ENCODE peak calls at places on chromosomes 13 and 19, in six cellular contexts. K is cardiac muscle cell, B is mesendoderm, H is A673, W is astrocyte, M is neuronal stem cell. I is an unnamed sample. For H3K27me3, the result is how much of the 10 kb centered on the place peaks cover.

GRCh38 chr13:59681630-59682311 is 482.0 kb downstream of the DIAPH3 start:
- DNase-seq in K (no peak), W (no peak), M (no peak), B (no peak), H (no peak), I (no peak)

GRCh38 chr19:21328402-21328801 is 808 bp downstream of the ZNF708 start:
- DNase-seq in B (peak), H (peak), K (peak), M (peak), W (no peak), I (peak)

GRCh38 chr13:112619730-112620639 is 32.0 kb upstream of the TUBGCP3 start:
- DNase-seq in K (peak), H (peak), W (peak), B (peak), M (peak), I (peak)

GRCh38 chr19:43148233-43148632 is 38.1 kb downstream of the PSG5 start:
- DNase-seq in B (no peak), H (no peak), W (peak), M (no peak), K (no peak), I (no peak)

GRCh38 chr13:28728642-28729041 is 9.9 kb upstream of the SLC46A3 start:
- DNase-seq in H (no peak), M (no peak), B (no peak), K (peak), W (no peak), I (no peak)

GRCh38 chr13:110869805-110870706 is 44.8 kb downstream of the ANKRD10 start:
- DNase-seq in K (peak), H (peak), W (peak), M (no peak), B (peak), I (peak)

GRCh38 chr13:41973247-41973741 is 12.4 kb upstream of the VWA8 start:
- DNase-seq in M (no peak), H (no peak), B (peak), K (no peak), W (no peak), I (no peak)

GRCh38 chr13:80037505-80037888 is 303.4 kb downstream of the SPRY2 start:
- DNase-seq in K (no peak), B (no peak), H (no peak), M (no peak), W (peak), I (no peak)

GRCh38 chr13:111187879-111188643 is 73.0 kb downstream of the ARHGEF7 start:
- DNase-seq in K (peak), H (no peak), W (peak), B (peak), M (no peak), I (no peak)

GRCh38 chr19:51246153-51246552 is 4.7 kb upstream of the SIGLECL1 start:
- DNase-seq in K (no peak), W (no peak), M (no peak), H (no peak), B (no peak), I (no peak)

GRCh38 chr19:29495971-29496441 is 29.8 kb upstream of the VSTM2B start:
- DNase-seq in W (no peak), H (no peak), M (no peak), K (no peak), B (no peak), I (no peak)
- H3K27ac ChIP-seq in W (no peak), H (no peak), M (no peak), K (no peak), B (no peak), I (no peak)

DNA sequence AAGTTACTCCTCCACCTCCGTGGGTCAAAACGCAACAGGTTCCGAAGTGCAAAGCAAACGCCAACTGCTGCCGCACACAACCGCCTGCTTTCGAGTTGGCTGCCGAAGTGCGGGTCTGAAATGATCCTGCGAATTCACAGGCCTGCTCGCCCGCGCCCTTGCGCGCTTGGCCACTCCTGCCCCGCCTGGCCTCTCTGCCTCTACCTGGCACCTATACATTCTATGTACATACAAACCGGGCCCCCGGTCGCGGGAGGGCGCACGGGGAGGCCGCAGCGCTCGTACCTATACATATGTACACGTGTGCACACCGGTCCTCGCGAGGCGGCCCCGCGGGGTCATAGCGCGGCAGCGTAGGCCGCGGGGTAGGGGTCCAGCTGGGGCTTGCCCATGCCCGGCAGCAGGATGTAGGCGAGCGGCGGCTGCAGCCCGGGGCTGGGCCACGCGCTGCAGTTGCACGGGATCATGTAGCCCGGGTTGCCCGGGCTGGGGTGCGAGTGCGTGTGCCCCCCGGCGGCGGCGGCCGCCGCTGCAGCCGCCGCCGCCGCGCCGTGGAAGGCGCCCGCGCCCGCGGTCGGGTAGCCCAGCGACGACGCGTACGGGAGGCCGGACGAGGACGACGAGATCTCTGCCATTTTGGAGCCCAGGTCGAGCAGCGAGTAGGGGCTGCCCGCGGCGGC is 1.3 kb downstream of the SOX21 start:
- DNase-seq in K (no peak), B (peak), M (no peak), H (peak), W (no peak), I (no peak)
- H3K27me3 ChIP-seq in K (half or more), B (half or more), M (under half), H (half or more), W (half or more), I (under half)

DNA sequence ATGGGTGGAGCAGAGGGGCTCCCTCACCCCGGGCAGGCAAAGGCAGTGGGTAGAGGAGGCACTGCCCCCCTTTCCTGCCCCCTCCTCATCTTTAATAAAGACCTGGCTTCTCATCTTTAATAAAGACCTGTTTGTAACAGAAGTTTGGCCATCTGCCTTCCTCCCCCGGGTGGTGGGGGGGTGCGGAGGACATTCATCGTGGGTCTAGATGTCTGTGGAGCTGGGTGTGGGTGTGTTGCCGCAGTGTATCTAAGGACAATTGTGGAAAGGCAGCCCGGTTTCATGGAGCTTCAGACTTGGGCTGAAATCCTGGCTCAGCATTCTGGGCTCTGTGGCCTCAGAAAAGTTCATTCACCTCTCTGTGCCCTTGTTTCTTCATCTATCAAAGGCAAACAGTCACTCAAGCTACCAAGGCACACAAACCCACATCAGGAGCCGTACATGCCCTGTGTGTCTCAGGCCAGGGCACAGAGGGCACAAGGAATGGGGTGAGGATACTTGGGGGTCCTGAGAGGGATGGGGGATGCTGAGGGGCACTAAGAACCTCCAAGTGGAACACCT is 8.8 kb upstream of the SWSAP1 start:
- DNase-seq in W (no peak), B (no peak), M (no peak), K (no peak), H (no peak), I (peak)
- H3K4me3 ChIP-seq in W (no peak), B (no peak), M (no peak), K (no peak), H (no peak), I (no peak)

GRCh38 chr19:19234220-19234816 is 22.6 kb downstream of the NCAN start:
- DNase-seq in H (no peak), W (no peak), B (no peak), K (no peak), M (no peak), I (no peak)
- H3K27ac ChIP-seq in H (no peak), W (no peak), B (no peak), K (no peak), M (no peak), I (no peak)

DNA sequence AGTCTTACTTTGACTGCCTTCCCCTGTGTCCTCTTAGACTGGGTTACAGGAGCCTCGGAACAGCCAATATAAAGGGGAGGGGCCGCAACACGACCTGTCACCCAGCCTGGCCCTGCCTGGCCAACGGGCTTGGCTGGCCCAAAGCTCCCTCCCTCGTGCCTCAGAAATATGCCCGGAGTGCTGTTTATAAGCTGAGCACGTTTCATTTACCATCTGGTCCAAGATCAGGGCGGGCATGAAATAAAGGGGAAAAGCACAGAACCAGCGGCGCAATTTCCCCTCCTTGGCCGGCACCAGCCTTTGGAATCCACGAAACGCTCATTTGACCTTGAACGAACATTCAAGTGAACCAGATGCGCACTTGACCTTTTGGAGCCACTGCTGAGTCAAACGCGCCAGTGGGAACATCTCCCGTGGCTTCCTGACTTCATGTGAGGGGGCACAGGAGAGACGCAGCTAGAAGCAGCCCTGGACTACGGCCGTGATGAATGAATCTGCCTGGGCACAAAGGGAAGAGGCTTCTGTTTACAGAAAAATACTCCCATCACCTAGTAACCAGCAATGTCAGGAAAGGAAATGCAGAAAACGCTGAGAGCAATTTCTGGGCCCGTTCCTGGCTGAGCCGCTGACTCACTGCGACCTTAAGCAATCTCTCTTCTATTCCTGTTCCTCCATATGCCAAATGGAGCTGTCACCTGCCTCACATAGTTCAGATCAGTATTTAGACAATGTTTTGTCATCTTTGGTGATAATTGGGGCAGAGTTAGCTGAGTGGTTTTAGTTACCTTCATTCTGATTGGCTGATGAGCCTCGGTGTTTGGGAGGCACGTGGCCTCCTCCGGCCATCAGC is 53.3 kb downstream of the RFX2 start:
- DNase-seq in K (no peak), W (peak), B (peak), M (no peak), H (peak), I (peak)
- H3K27me3 ChIP-seq in K (under half), W (under half), B (under half), M (under half), H (under half), I (under half)

DNA sequence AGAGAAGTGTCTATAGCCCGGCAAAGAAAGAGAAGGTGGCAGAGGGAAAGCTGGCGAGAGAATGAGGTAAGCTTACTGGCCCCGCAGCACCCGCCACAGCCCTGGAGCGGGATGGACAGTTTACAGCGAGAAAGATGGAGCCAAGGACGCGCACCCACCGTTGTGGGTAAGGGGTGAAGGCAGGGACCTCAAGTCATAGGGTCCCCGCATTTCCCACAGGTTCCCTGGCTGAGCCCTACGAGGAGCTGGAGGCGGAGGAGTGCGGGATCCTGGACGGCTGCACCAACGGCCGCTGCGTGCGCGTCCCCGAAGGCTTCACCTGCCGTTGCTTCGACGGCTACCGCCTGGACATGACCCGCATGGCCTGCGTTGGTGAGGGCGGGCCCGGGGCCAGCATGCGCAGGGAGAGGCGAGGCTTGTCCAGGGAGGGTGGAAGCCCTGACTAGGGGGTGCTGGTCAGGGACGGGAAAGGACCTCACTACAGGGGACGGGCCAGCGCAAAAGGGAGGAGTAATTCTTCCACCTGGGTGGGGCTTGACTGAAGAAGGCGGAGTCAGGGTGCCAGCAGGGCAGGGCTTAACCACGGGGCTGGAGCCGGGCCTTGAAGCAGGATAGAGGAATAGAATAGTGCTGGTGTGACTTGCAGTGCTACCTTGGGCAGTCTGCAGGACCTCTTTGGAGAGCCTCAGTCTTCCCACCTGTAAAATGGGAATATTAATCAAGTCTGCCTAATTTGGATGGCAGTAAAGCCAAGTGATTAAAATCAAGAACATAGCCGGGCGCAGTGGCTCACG is 26.5 kb downstream of the LTBP4 start:
- DNase-seq in B (no peak), W (no peak), H (no peak), K (no peak), M (no peak), I (no peak)
- H3K4me3 ChIP-seq in B (no peak), W (no peak), H (no peak), K (no peak), M (no peak), I (no peak)